ENCODE peak calls at places on chromosomes 11 and 22, in ten cellular contexts. E is brain microvascular endothelial cell; I is BJ; J is WERI-Rb-1; Z is stimulated activated CD8-positive, alpha-beta memory T cell treated with anti-CD3 and anti-CD28 coated beads, Interleukin-15, amount 100 ng/mL, for 1 hour; Q is sigmoid colon; F is activated CD4-positive, CD25-positive, alpha-beta regulatory T cell; U is pancreas; P is HT1080; W is activated naive CD4-positive, alpha-beta T cell treated with anti-CD3 and anti-CD28 coated beads, Interleukin-2, amount 50 U/mL, for 16 hours. A is an unnamed sample.

GRCh38 chr22:20430101-20430640 is 7.5 kb downstream of the SCARF2 start:
- DNase-seq in E (no peak), I (no peak), J (no peak), Z (no peak), Q (peak; percentile 58), F (no peak), U (no peak), P (no peak), W (no peak), A (peak; percentile 10)

GRCh38 chr11:77779935-77780334 is 40.6 kb downstream of the RSF1 start:
- DNase-seq in E (peak; percentile 24), I (no peak), J (no peak), Z (no peak), Q (no peak), F (no peak), U (no peak), P (peak; percentile 14), W (no peak), A (no peak)

GRCh38 chr22:23536821-23537345 is 43.2 kb downstream of the IGLL1 start:
- DNase-seq in E (no peak), I (no peak), J (peak; percentile 2), Z (no peak), Q (peak; percentile 36), F (no peak), U (no peak), P (no peak), W (no peak), A (peak; percentile 2)

GRCh38 chr22:45242778-45243191 is 2.1 kb upstream of the KIAA0930 start:
- DNase-seq in E (no peak), I (no peak), J (peak; percentile 26), Z (no peak), Q (no peak), F (no peak), U (peak; percentile 80), P (no peak), W (no peak), A (no peak)

GRCh38 chr22:43884600-43885318 is 7.1 kb downstream of the PNPLA5 start:
- DNase-seq in E (peak; percentile 11), I (no peak), J (peak; percentile 77), Z (peak; percentile 16), Q (peak; percentile 61), F (peak; percentile 18), U (no peak), P (no peak), W (peak; percentile 45), A (no peak)

GRCh38 chr22:37790234-37790633 is 17.5 kb upstream of the GCAT start:
- DNase-seq in E (no peak), I (no peak), J (no peak), Z (no peak), Q (no peak), F (no peak), U (no peak), P (no peak), W (no peak), A (no peak)

GRCh38 chr22:20015971-20016733 is 471 bp downstream of the ARVCF start:
- DNase-seq in E (no peak), I (no peak), J (peak; percentile 67), Z (no peak), Q (peak; percentile 72), F (no peak), U (no peak), P (peak; percentile 13), W (peak; percentile 31), A (no peak)

GRCh38 chr11:93507517-93507916 is 35.7 kb downstream of the SMCO4 start:
- DNase-seq in E (no peak), I (no peak), J (no peak), Z (no peak), Q (no peak), F (no peak), U (no peak), P (no peak), W (no peak), A (no peak)

GRCh38 chr11:30914143-30914762 is 328.1 kb upstream of the MPPED2 start:
- DNase-seq in E (peak; percentile 58), I (no peak), J (peak; percentile 81), Z (no peak), Q (no peak), F (no peak), U (peak; percentile 9), P (peak; percentile 32), W (no peak), A (no peak)

GRCh38 chr22:17926516-17926915 is 97.8 kb downstream of the MICAL3 start:
- DNase-seq in E (no peak), I (no peak), J (no peak), Z (no peak), Q (no peak), F (no peak), U (no peak), P (no peak), W (no peak), A (no peak)

GRCh38 chr11:64654958-64655541 is 64.0 kb downstream of the SLC22A12 start:
- DNase-seq in E (no peak), I (no peak), J (no peak), Z (no peak), Q (no peak), F (no peak), U (no peak), P (no peak), W (no peak), A (no peak)

A was measured in D721Med.